ENCODE peak calls at places on chromosomes 7 and 10, in ten cellular contexts. K is stromal cell of bone marrow, S is NCI-H2171 treated with DMSO at 0.1 percent for 48 hours, W is GM23248, F is Ammon's horn, Q is EH, C is ascending aorta, U is fibroblast of lung, V is iris pigment epithelial cell, X is psoas muscle. M is an unnamed sample.

GRCh38 chr10:52442576-52442975 is 128.5 kb downstream of the DKK1 start:
- DNase-seq in U (peak), W (peak), C (no peak), Q (peak), V (peak), K (peak), F (no peak), X (no peak), S (no peak), M (peak)

GRCh38 chr7:54179321-54180029 is 362.7 kb upstream of the VSTM2A start:
- DNase-seq in K (no peak), W (no peak), U (no peak), X (no peak), V (no peak), S (no peak), F (no peak), C (no peak), Q (peak), M (no peak)

GRCh38 chr7:75955293-75955938 is 39.0 kb downstream of the TMEM120A start:
- DNase-seq in U (no peak), F (no peak), Q (no peak), C (no peak), V (no peak), S (no peak), K (no peak), X (no peak), W (no peak), M (no peak)

GRCh38 chr7:106071999-106072714 is 40.0 kb downstream of the SYPL1 start:
- DNase-seq in F (no peak), W (no peak), X (no peak), S (peak), C (no peak), Q (no peak), K (no peak), V (peak), U (peak), M (no peak)

GRCh38 chr10:70893227-70894006 is 5.1 kb upstream of the PCBD1 start:
- DNase-seq in W (no peak), U (no peak), F (no peak), S (no peak), Q (no peak), C (no peak), V (no peak), X (no peak), K (no peak), M (no peak)

GRCh38 chr7:82729172-82730030 is 285.8 kb upstream of the CACNA2D1 start:
- DNase-seq in Q (peak), X (no peak), V (peak), W (peak), F (peak), K (no peak), U (peak), S (peak), C (no peak), M (peak)

GRCh38 chr7:121107923-121108498 is 119.5 kb downstream of the CPED1 start:
- DNase-seq in V (peak), K (peak), U (peak), Q (peak), S (peak), W (peak), C (no peak), X (no peak), F (peak), M (peak)

GRCh38 chr7:29281782-29282541 is 87.4 kb downstream of the CHN2 start:
- DNase-seq in F (peak), V (no peak), Q (no peak), C (peak), X (no peak), W (no peak), K (no peak), S (peak), U (peak), M (no peak)

GRCh38 chr10:92111336-92111939 is 179.4 kb downstream of the CPEB3 start:
- DNase-seq in F (no peak), V (peak), W (no peak), S (no peak), K (no peak), C (no peak), U (no peak), Q (no peak), X (no peak), M (peak)

GRCh38 chr10:104318096-104318725 is 20.1 kb downstream of the ITPRIP start:
- DNase-seq in W (no peak), Q (no peak), U (no peak), X (no peak), C (no peak), V (no peak), F (no peak), S (no peak), K (no peak), M (no peak)

GRCh38 chr10:26621889-26622681 is 75.4 kb upstream of the PDSS1 start:
- DNase-seq in K (no peak), Q (peak), X (peak), U (peak), W (peak), C (no peak), F (no peak), V (peak), S (no peak), M (no peak)

GRCh38 chr10:132605390-132605789 is 67.8 kb downstream of the INPP5A start:
- DNase-seq in X (no peak), W (no peak), Q (no peak), V (no peak), C (no peak), K (no peak), S (no peak), U (no peak), F (no peak), M (no peak)

GRCh38 chr7:37433166-37433565 is 15.5 kb downstream of the ELMO1 start:
- DNase-seq in U (no peak), X (no peak), V (no peak), S (no peak), W (no peak), K (no peak), F (no peak), C (no peak), Q (no peak), M (no peak)

GRCh38 chr10:95841711-95842498 is 65.9 kb upstream of the CC2D2B start:
- DNase-seq in Q (peak), F (peak), X (no peak), S (no peak), V (peak), K (peak), C (no peak), U (peak), W (peak), M (peak)

GRCh38 chr7:156397249-156397648 is 243.3 kb upstream of the RNF32 start:
- DNase-seq in X (no peak), S (no peak), Q (no peak), C (no peak), V (no peak), W (no peak), K (no peak), U (no peak), F (no peak), M (no peak)

GRCh38 chr7:29980151-29980550 is 9.4 kb downstream of the SCRN1 start:
- DNase-seq in S (peak), X (no peak), V (no peak), Q (no peak), F (no peak), C (no peak), W (no peak), K (no peak), U (no peak), M (no peak)

GRCh38 chr10:87733081-87733480 is 73.4 kb downstream of the PAPSS2 start:
- DNase-seq in Q (no peak), W (no peak), F (no peak), U (no peak), S (no peak), C (no peak), X (no peak), K (no peak), V (no peak), M (no peak)

GRCh38 chr10:14032406-14032998 is 298.2 kb downstream of the FRMD4A start:
- DNase-seq in F (no peak), V (no peak), W (peak), Q (no peak), X (no peak), C (no peak), U (peak), S (no peak), K (no peak), M (no peak)

GRCh38 chr10:24695452-24695851 is 28.2 kb downstream of the ARHGAP21 start:
- DNase-seq in K (no peak), S (peak), Q (no peak), U (no peak), V (no peak), X (no peak), W (no peak), C (no peak), F (no peak), M (no peak)

GRCh38 chr10:129911451-129912160 is 52.5 kb downstream of the EBF3 start:
- DNase-seq in K (no peak), F (no peak), U (no peak), Q (no peak), S (no peak), W (no peak), C (no peak), X (no peak), V (no peak), M (no peak)

M was measured in adipocyte.